ENCODE peak calls at places on chromosomes 12 and 14, in five cellular contexts. B is ovary, N is upper lobe of left lung, J is uterus, D is testis. I is an unnamed sample.

GRCh38 chr12:96247567-96247962 is 53.4 kb downstream of the ELK3 start:
- DNase-seq in J (no peak), B (no peak), N (no peak), D (no peak), I (peak)

GRCh38 chr14:24395609-24396580 is 2.9 kb upstream of the NYNRIN start:
- DNase-seq in D (no peak), B (peak), N (no peak), J (no peak), I (peak)

GRCh38 chr12:59429766-59430165 is 166.1 kb upstream of the SLC16A7 start:
- DNase-seq in D (no peak), J (no peak), B (no peak), N (no peak), I (no peak)

GRCh38 chr12:47797432-47797831 is 22.3 kb downstream of the HDAC7 start:
- DNase-seq in N (no peak), D (no peak), B (no peak), J (no peak), I (no peak)

GRCh38 chr12:89417246-89417977 is 65.1 kb upstream of the DUSP6 start:
- DNase-seq in D (no peak), B (no peak), J (no peak), N (no peak), I (no peak)

GRCh38 chr12:104166465-104166864 is 28.5 kb upstream of the NFYB start:
- DNase-seq in N (no peak), D (no peak), B (no peak), J (no peak), I (no peak)

GRCh38 chr12:46212108-46212982 is 56.5 kb downstream of the SLC38A1 start:
- DNase-seq in B (no peak), D (no peak), N (no peak), J (no peak), I (no peak)

GRCh38 chr12:30164937-30165336 is 381.2 kb upstream of the TMTC1 start:
- DNase-seq in D (no peak), N (no peak), B (no peak), J (no peak), I (no peak)

GRCh38 chr14:90140298-90140955 is 78.6 kb downstream of the KCNK13 start:
- DNase-seq in J (no peak), B (no peak), N (no peak), D (no peak), I (no peak)

GRCh38 chr12:32163596-32163995 is 56.9 kb downstream of the BICD1 start:
- DNase-seq in N (no peak), D (no peak), J (no peak), B (no peak), I (no peak)

GRCh38 chr14:90567991-90568390 is 171.2 kb downstream of the CALM1 start:
- DNase-seq in J (no peak), N (no peak), B (no peak), D (no peak), I (no peak)

GRCh38 chr12:27424631-27425230 is 21.8 kb upstream of the SMCO2 start:
- DNase-seq in N (no peak), J (peak), B (no peak), D (peak), I (no peak)

DNA sequence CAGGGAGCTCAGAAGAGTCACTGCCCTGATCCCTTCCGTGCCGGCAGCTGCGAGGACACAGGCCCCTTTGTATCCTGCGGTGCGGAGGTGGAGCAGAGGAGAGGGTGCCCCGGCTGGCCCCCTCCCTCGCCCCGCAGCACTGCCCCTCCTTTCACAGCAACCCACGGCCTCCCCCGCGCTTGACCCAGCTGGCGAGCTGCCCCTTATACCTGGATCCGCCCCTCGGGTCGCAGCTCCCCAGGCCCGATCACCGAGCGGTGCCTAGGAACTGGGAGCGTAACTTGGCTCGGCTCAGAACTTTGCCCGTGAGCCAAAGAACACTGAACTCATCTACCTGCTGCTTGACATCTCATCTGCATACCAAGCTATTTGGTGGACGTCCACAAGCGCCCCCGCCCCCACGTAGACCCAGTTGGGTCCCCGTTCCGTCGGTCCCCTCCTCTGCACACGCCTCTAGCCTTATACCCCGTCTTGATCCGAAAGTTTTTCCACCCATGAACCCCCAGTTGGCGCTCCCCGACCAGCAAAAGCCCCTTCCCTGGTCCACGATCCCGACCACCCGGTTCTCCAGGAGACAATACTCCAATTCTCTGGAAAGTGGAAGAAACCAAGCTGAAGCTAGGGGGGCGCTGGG is 697 bp upstream of the DNAJC14 start:
- DNase-seq in N (peak), B (peak), D (peak), J (peak), I (no peak)
- TF ChIP-seq POLR2A in N (no peak), B (peak), D (no peak), J (no peak), I (no peak)

DNA sequence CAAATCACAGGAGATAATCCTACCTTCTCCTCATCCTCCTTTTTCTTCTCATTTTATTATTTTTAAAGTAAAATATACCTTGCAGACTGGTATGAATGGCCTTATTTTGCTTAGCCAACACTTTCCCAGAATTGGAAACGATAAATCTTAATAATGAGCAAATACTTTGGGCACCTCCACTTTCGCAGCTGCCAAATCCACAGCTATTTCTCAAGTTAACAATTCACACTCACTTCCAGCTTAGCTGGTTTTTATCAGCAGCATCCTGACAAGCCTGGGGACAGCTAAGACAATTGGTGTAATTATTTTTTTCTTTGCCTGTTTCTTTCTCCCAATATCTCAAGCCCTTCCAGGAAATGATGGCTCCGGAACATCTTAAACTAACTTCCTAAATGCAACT is 867.5 kb upstream of the TMEM132C start:
- DNase-seq in N (no peak), J (no peak), D (no peak), B (no peak), I (no peak)
- H3K4me3 ChIP-seq in N (no peak), J (no peak), D (no peak), B (no peak), I (no peak)

GRCh38 chr14:100067971-100068959 is 3.0 kb downstream of the EVL start:
- DNase-seq in D (peak), N (no peak), B (no peak), J (peak), I (peak)
- TF ChIP-seq POLR2A in D (no peak), N (peak), B (no peak), J (no peak), I (no peak)

DNA sequence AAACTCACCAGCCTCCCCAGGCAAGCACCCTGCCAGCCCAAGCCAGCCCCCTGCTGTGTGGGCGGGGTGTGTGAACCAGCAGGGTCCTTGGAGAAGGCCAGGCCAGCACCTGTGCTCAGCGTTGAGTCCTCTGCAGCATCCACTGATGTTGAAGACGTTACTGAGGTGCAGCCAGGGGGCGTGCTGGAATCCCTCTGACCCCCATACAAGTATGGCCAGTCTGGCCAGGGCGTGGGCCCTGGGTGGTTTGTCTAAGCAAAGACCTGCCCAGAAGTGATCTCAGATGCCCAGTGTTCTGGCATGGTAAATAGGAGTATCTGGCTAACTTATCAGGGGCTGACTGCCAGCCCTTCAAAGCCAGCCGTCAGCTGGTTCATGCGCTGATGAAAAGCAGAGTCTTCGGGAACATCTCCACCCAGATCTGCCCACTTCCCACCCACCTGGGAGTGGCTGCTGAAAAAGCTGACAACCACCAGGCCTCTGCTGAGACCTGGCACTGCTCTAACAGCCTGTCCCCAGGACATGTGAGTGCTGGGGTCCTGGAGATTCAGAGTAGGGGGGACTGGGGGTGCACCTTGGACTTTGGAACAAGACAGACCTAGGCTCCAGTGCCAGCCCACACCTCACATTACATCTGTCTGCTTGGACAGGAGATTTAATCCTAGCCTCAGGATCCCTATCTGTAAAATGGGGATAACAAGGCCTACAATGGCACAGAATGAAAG is 41.1 kb downstream of the ACTN1 start:
- DNase-seq in B (no peak), D (no peak), J (peak), N (peak), I (no peak)
- H3K4me3 ChIP-seq in B (no peak), D (no peak), J (no peak), N (no peak), I (no peak)

DNA sequence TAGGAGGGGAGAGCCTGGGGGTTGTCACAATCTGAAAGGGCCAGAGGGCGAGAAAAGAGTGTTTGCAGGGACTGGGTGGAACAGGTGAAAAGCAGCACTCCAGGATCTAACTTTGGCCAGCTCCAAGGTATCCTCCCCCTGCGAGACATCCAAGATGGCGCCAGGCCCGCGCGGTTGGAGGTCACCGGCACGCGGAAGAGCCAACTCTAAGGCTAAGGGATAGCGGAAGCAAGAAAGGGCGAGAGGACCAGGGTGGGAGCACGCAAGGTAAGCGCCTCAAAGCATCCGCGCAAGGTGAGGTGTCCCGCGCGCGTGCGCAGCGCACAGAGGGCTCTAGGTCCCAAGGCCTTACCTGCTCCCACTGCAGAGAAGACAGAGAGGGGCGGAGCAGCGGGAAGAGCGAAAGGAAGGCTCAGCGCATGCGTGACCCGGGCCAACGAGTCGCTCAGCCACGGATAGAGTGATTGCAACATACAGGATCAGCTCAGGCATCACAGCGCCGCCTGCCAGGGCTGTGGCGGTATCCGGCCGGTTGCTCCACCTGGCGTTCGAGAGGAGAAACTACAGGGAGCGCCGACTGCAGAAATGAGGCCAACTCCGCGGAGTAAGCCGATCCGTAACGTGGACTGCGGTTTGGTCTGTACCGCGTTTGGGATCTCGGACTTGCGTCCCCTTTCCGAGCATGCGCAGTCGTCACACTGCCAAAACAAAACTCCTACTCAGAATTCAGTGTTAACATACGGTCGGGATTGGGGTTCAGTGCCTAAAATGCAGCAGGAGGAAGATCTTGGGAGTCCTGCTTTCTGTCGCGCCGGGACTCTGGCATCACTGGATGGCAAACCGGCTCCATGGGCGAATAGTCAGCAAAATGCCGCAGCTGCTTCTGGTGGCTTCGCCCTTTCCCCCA is at the start of gene ATP5MC2:
- DNase-seq in D (peak), B (peak), N (peak), J (peak), I (peak)
- TF ChIP-seq POLR2A in D (peak), B (peak), N (peak), J (peak), I (no peak)

GRCh38 chr12:132445884-132446471 is 44.0 kb upstream of the FBRSL1 start:
- DNase-seq in N (no peak), B (peak), J (peak), D (peak), I (no peak)
- H3K4me3 ChIP-seq in N (peak), B (peak), J (peak), D (peak), I (no peak)

I was measured in lower leg skin.